ENCODE peak calls at places on chromosomes 12 and 14, in four cellular contexts. R is endodermal cell, L is BE2C, Y is astrocyte. C is an unnamed sample.

GRCh38 chr14:104349950-104350349 is 211.6 kb downstream of the KIF26A start:
- DNase-seq in Y (no peak), R (peak; percentile 5), L (peak; percentile 27), C (no peak)

GRCh38 chr12:56601503-56601902 is 28.6 kb downstream of the BAZ2A start:
- DNase-seq in R (peak; percentile 80), L (peak; percentile 54), Y (no peak), C (no peak)

GRCh38 chr12:119061208-119061796 is 80.0 kb downstream of the SRRM4 start:
- DNase-seq in Y (peak; percentile 7), R (peak; percentile 96), L (peak; percentile 73), C (peak; percentile 60)

GRCh38 chr12:96047621-96048211 is 12.3 kb upstream of the LTA4H start:
- DNase-seq in L (no peak), Y (peak; percentile 57), R (no peak), C (no peak)

GRCh38 chr12:3178671-3179413 is 101.7 kb downstream of the TSPAN9 start:
- DNase-seq in Y (no peak), R (peak; percentile 51), L (no peak), C (no peak)

GRCh38 chr14:85702937-85703336 is 173.0 kb downstream of the FLRT2 start:
- DNase-seq in L (no peak), Y (no peak), R (no peak), C (no peak)

GRCh38 chr14:35202195-35202594 is 79.8 kb downstream of the PRORP start:
- DNase-seq in Y (no peak), L (no peak), R (no peak), C (no peak)

GRCh38 chr14:36988989-36989388 is 183.4 kb downstream of the SLC25A21 start:
- DNase-seq in Y (no peak), R (no peak), L (no peak), C (no peak)

GRCh38 chr14:64400829-64401459 is 12.8 kb downstream of the MTHFD1 start:
- DNase-seq in R (no peak), Y (no peak), L (no peak), C (no peak)

GRCh38 chr12:93573552-93574223 is 1.2 kb downstream of the SOCS2 start:
- DNase-seq in Y (peak; percentile 12), R (peak; percentile 69), L (no peak), C (no peak)

GRCh38 chr12:19856389-19856788 is 417.1 kb downstream of the AEBP2 start:
- DNase-seq in R (no peak), Y (peak; percentile 47), L (no peak), C (no peak)

GRCh38 chr12:104458645-104459555 is 2.2 kb downstream of the CHST11 start:
- DNase-seq in L (peak; percentile 18), Y (peak; percentile 35), R (peak; percentile 80), C (no peak)

GRCh38 chr14:106622200-106622745 is 1095.9 kb downstream of the TMEM121 start:
- DNase-seq in R (no peak), L (no peak), Y (no peak), C (no peak)

GRCh38 chr12:40312982-40313576 is 88.3 kb downstream of the LRRK2 start:
- DNase-seq in R (no peak), Y (peak; percentile 2), L (no peak), C (no peak)

GRCh38 chr14:69828879-69829278 is 31.8 kb upstream of the SLC10A1 start:
- DNase-seq in Y (no peak), L (no peak), R (no peak), C (no peak)

GRCh38 chr14:88562831-88563686 is at the start of gene ZC3H14:
- DNase-seq in R (peak; percentile 95), L (peak; percentile 94), Y (peak; percentile 64), C (peak; percentile 92)
- TF ChIP-seq CTCF in R (no peak), L (peak; percentile 15), Y (no peak), C (no peak)

GRCh38 chr12:120457133-120457532 is 10.9 kb downstream of the GATC start:
- DNase-seq in R (peak; percentile 87), Y (no peak), L (peak; percentile 46), C (no peak)
- TF ChIP-seq CTCF in R (peak; percentile 78), Y (peak; percentile 27), L (peak; percentile 72), C (no peak)

GRCh38 chr12:16685107-16685506 is 79.1 kb upstream of the LMO3 start:
- DNase-seq in L (no peak), R (no peak), Y (no peak), C (no peak)
- TF ChIP-seq CTCF in L (no peak), R (peak; percentile 85), Y (peak; percentile 9), C (no peak)

GRCh38 chr12:124655317-124656213 is 88.2 kb upstream of the NCOR2 start:
- DNase-seq in Y (peak; percentile 95), R (peak; percentile 97), L (peak; percentile 72), C (no peak)
- TF ChIP-seq CTCF in Y (no peak), R (no peak), L (no peak), C (no peak)

GRCh38 chr12:47949441-47950341 is 13.7 kb upstream of the TMEM106C start:
- DNase-seq in L (peak; percentile 82), R (peak; percentile 96), Y (peak; percentile 56), C (peak; percentile 61)
- TF ChIP-seq CTCF in L (peak; percentile 95), R (peak; percentile 96), Y (peak; percentile 87), C (peak; percentile 85)